ENCODE peak calls at places on chromosomes 5 and 9, in six cellular contexts. L is PC-3, H is endothelial cell of umbilical vein, Y is PC-9, V is GM23248, I is mesenchymal stem cell. W is an unnamed sample.

GRCh38 chr9:108634164-108634563 is 221.6 kb downstream of the ACTL7B start:
- DNase-seq in L (peak; percentile 37), H (no peak), Y (peak; percentile 48), V (peak; percentile 83), I (no peak), W (peak; percentile 32)

GRCh38 chr5:149274964-149275363 is 3.3 kb downstream of the AFAP1L1 start:
- DNase-seq in L (peak; percentile 37), H (no peak), Y (no peak), V (peak; percentile 75), I (no peak), W (no peak)

GRCh38 chr5:59187772-59188347 is 605.0 kb downstream of the RAB3C start:
- DNase-seq in L (no peak), H (no peak), Y (no peak), V (peak; percentile 49), I (peak; percentile 79), W (no peak)

GRCh38 chr5:176553260-176554085 is 4.3 kb downstream of the CDHR2 start:
- DNase-seq in L (peak; percentile 95), H (no peak), Y (peak; percentile 95), V (no peak), I (no peak), W (peak; percentile 76)

GRCh38 chr5:181173420-181174342 is 26.3 kb downstream of the OR2V2 start:
- DNase-seq in L (peak; percentile 80), H (peak; percentile 43), Y (no peak), V (peak; percentile 34), I (peak; percentile 52), W (peak; percentile 52)

GRCh38 chr5:84445049-84445685 is 60.5 kb upstream of the EDIL3 start:
- DNase-seq in L (peak; percentile 3), H (no peak), Y (no peak), V (no peak), I (no peak), W (no peak)

GRCh38 chr9:131650254-131650653 is 89.6 kb downstream of the RAPGEF1 start:
- DNase-seq in L (no peak), H (no peak), Y (peak; percentile 62), V (peak; percentile 99), I (peak; percentile 79), W (no peak)

GRCh38 chr5:123186762-123187161 is 97.7 kb downstream of the PRDM6 start:
- DNase-seq in L (no peak), H (no peak), Y (no peak), V (no peak), I (no peak), W (no peak)

GRCh38 chr9:136779808-136780207 is 11.3 kb upstream of the TMEM141 start:
- DNase-seq in L (no peak), H (no peak), Y (no peak), V (peak; percentile 30), I (no peak), W (no peak)

GRCh38 chr9:81819859-81820546 is 108.2 kb upstream of the SPATA31D4 start:
- DNase-seq in L (no peak), H (no peak), Y (no peak), V (peak; percentile 55), I (no peak), W (no peak)

DNA sequence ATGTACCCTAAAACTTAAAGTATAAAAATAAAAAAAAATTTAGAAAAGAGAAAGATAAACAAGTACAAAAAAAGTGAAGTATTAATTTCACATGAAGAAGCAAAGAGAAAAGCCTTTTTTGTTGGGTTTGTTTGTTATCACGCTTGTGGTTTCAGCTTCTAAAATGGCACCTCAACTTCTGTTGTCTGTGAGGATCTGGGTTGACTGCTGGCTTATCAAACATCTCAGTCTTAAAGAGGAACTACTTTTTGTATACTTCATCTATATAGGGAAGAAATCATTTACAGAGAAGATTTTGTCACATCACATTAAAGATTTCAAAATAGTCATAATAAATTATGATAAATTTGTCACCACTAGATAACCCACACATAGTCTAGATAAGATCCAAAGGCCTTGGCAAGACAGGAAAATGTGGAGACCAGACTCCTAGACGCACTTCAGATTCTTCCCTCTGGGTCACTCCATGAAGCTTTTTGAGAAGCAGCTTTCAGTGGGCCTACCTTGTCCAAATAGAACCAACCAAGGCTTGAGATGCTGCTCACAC is 8.8 kb upstream of the ADGRV1 start:
- DNase-seq in L (no peak), H (no peak), Y (no peak), V (no peak), I (no peak), W (no peak)
- H3K27ac ChIP-seq in L (no peak overlapping the region), H (no peak overlapping the region), Y (no peak overlapping the region), V (no peak overlapping the region), I (no peak overlapping the region), W (no peak overlapping the region)

GRCh38 chr5:153168226-153168625 is 322.2 kb upstream of the GRIA1 start:
- DNase-seq in L (no peak), H (no peak), Y (no peak), V (peak; percentile 12), I (no peak), W (no peak)
- H2AFZ ChIP-seq in L (no peak overlapping the region), H (no peak overlapping the region), Y (no peak overlapping the region), V (no peak overlapping the region), I (no peak overlapping the region), W (no peak overlapping the region)

GRCh38 chr9:89025538-89025937 is 34.3 kb downstream of the S1PR3 start:
- DNase-seq in L (no peak), H (no peak), Y (no peak), V (no peak), I (no peak), W (no peak)

GRCh38 chr9:89022071-89022721 is 30.9 kb downstream of the S1PR3 start:
- DNase-seq in L (peak; percentile 72), H (no peak), Y (peak; percentile 95), V (peak; percentile 33), I (peak; percentile 81), W (peak; percentile 47)

GRCh38 chr9:89024727-89025126 is 33.5 kb downstream of the S1PR3 start:
- DNase-seq in L (no peak), H (no peak), Y (no peak), V (no peak), I (no peak), W (no peak)

GRCh38 chr9:89022902-89023301 is 31.6 kb downstream of the S1PR3 start:
- DNase-seq in L (no peak), H (peak; percentile 35), Y (no peak), V (peak; percentile 83), I (peak; percentile 88), W (peak; percentile 66)

DNA sequence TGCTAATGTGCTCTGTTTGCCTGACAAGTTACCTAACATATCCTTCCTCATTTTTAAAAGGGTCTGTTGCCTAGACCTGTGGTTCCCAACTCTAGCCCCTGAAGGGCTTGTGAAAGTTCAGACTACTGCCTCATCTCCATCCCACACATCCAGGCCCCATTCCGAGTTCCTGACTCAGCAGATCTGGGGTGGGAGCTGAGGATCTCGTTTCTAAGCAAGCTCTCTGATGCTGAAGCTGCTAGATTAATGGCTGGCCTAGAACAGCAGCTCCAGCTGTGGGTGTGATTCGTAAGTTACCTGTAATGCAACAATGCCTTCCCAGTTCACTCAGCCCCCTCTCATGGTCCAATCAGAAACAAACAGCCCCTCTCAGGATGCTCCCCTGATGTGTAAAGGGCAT is 32.5 kb downstream of the S1PR3 start:
- DNase-seq in L (no peak), H (no peak), Y (no peak), V (peak; percentile 25), I (no peak), W (no peak)
- H3K27ac ChIP-seq in L (no peak overlapping the region), H (no peak overlapping the region), Y (peak overlapping the region; percentile 70), V (no peak overlapping the region), I (no peak overlapping the region), W (peak overlapping the region; percentile 79)

GRCh38 chr9:122277285-122277897 is 12.7 kb downstream of the MRRF start:
- DNase-seq in L (no peak), H (no peak), Y (no peak), V (no peak), I (no peak), W (no peak)
- H2AFZ ChIP-seq in L (no peak overlapping the region), H (no peak overlapping the region), Y (no peak overlapping the region), V (no peak overlapping the region), I (no peak overlapping the region), W (no peak overlapping the region)

GRCh38 chr9:16563446-16563845 is 307.0 kb downstream of the BNC2 start:
- DNase-seq in L (no peak), H (no peak), Y (no peak), V (no peak), I (no peak), W (no peak)

GRCh38 chr9:16561121-16561520 is 309.3 kb downstream of the BNC2 start:
- DNase-seq in L (no peak), H (no peak), Y (no peak), V (no peak), I (no peak), W (no peak)

GRCh38 chr9:16553869-16554540 is 316.5 kb downstream of the BNC2 start:
- DNase-seq in L (no peak), H (no peak), Y (no peak), V (no peak), I (peak; percentile 25), W (no peak)

GRCh38 chr9:16555802-16556201 is 314.7 kb downstream of the BNC2 start:
- DNase-seq in L (no peak), H (no peak), Y (no peak), V (no peak), I (no peak), W (no peak)

DNA sequence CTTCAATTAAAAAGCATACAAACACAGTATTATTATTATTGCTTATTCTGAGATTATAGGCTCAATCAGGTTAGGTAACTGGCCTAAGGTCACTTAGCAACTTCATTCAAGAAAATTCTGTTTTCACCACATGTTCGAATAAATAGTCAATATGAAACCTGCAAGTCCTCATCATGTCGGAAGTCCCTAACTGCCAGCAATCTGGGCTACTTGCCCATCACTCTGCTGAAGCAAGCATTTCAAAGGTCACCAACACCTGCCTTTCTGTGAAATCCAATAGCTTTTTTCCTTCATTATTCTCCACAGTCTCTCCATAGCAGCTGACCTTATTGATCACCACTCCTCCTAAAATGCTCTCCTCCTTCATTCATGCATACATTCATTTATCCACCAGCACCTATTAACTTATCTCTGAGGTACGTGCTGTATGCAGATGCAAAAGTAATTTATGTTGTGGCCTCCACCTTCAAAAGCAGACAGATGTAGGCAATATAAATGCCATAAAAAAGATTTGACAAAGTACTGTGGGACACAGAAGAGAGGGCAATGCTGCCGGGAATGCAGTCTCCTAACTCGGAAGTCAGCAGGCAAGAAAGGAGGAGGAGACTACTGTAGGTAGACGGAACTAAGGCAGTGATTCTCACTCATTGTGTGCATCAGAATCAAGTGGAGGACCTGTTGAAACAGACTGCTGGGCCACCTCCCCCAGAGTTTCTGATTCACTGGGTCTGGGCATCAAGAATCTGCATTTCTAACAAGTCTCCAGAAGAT is 310.9 kb downstream of the BNC2 start:
- DNase-seq in L (no peak), H (no peak), Y (no peak), V (no peak), I (no peak), W (no peak)
- H3K27ac ChIP-seq in L (no peak overlapping the region), H (no peak overlapping the region), Y (no peak overlapping the region), V (no peak overlapping the region), I (no peak overlapping the region), W (no peak overlapping the region)

DNA sequence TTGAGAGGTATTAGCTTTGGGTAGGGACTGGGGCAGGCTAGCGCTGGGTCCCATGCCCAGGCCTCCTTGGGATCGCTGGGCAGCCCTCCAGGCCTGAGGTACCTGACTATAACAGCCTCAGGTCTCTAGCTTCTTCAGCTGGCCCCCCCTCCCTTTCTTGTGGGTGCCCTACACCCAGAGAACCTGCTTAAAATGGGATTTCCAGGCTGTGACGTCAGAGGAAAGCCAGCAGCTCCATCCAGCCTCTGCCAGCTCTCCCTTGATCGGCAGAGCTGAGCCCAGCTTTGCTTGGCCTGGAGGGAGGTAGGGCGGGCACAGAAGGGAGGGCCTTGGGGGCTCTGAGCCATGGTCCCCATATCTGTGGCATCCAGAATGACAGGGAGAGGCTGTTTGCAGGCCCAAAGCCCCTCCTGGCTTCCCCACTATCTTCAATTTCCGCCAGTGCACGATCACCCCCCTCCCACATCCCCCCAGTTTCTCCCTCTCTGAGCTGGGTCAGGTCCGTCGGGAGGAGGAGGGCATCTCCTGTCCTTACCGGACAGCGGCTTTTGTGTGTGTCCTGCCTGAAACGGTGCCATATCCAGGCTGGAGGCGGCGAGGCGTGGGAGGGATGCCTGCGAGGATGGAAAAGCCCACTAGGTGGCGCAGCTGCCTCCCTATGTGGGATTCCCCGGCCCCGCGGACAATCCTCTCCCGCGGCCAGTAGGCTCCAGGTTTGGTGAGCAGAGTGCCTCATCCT is 10.8 kb downstream of the REEP2 start:
- DNase-seq in L (peak; percentile 85), H (peak; percentile 80), Y (peak; percentile 59), V (peak; percentile 95), I (peak; percentile 83), W (peak; percentile 94)
- H2AFZ ChIP-seq in L (peak overlapping the region; percentile 75), H (peak overlapping the region; percentile 84), Y (no peak overlapping the region), V (peak overlapping the region; percentile 81), I (peak overlapping the region; percentile 29), W (no peak overlapping the region)

W was measured in hepatocyte.